ENCODE peak calls at places on chromosomes 7 and 10, in five cellular contexts. K is prostate gland, R is ovary, P is sigmoid colon, H is heart left ventricle. A is an unnamed sample.

GRCh38 chr10:70441877-70442205 is 360 bp upstream of the NODAL start:
- DNase-seq in K (no peak), P (no peak), R (no peak), H (no peak), A (no peak)

GRCh38 chr10:28426392-28427159 is 106.3 kb upstream of the WAC start:
- DNase-seq in H (no peak), K (no peak), R (no peak), P (no peak), A (no peak)

GRCh38 chr7:41053830-41054229 is 649.1 kb downstream of the INHBA start:
- DNase-seq in K (no peak), R (no peak), P (no peak), H (no peak), A (no peak)

GRCh38 chr10:128456271-128456670 is 330.0 kb upstream of the MKI67 start:
- DNase-seq in R (no peak), H (no peak), P (peak; percentile 32), K (no peak), A (no peak)

GRCh38 chr10:28302012-28302667 is 724 bp downstream of the MPP7 start:
- DNase-seq in K (peak; percentile 15), R (peak; percentile 73), P (no peak), H (no peak), A (peak; percentile 56)

GRCh38 chr7:22582860-22583640 is 83.1 kb upstream of the STEAP1B start:
- DNase-seq in H (no peak), R (no peak), K (peak; percentile 53), P (no peak), A (no peak)

GRCh38 chr7:41943098-41943577 is 240.2 kb upstream of the INHBA start:
- DNase-seq in H (peak; percentile 73), R (peak; percentile 92), K (peak; percentile 74), P (peak; percentile 93), A (peak; percentile 85)

GRCh38 chr10:17278607-17279240 is 50.7 kb downstream of the VIM start:
- DNase-seq in R (no peak), K (no peak), H (no peak), P (no peak), A (no peak)

GRCh38 chr7:3537210-3537875 is 236.3 kb downstream of the SDK1 start:
- DNase-seq in K (no peak), P (no peak), H (no peak), R (no peak), A (no peak)

GRCh38 chr7:64882341-64883112 is 20.5 kb upstream of the ZNF273 start:
- DNase-seq in K (peak; percentile 70), R (peak; percentile 70), H (peak; percentile 86), P (peak; percentile 86), A (no peak)

GRCh38 chr10:52637592-52637991 is 135.0 kb downstream of the MBL2 start:
- DNase-seq in R (no peak), P (no peak), H (no peak), K (no peak), A (no peak)

GRCh38 chr10:115432188-115432819 is 339.1 kb downstream of the ATRNL1 start:
- DNase-seq in P (no peak), H (no peak), K (no peak), R (no peak), A (no peak)

GRCh38 chr7:140342732-140343514 is 55.4 kb downstream of the SLC37A3 start:
- DNase-seq in P (peak; percentile 69), H (peak; percentile 51), K (no peak), R (no peak), A (no peak)

GRCh38 chr7:130560972-130561371 is 69.1 kb downstream of the MEST start:
- DNase-seq in R (no peak), K (no peak), P (no peak), H (no peak), A (no peak)

GRCh38 chr7:158006841-158007696 is 580.6 kb downstream of the PTPRN2 start:
- DNase-seq in P (no peak), K (no peak), R (no peak), H (no peak), A (no peak)

GRCh38 chr7:135748770-135749169 is at the start of gene FAM180A:
- DNase-seq in P (peak; percentile 91), K (peak; percentile 40), H (peak; percentile 71), R (peak; percentile 69), A (peak; percentile 77)

GRCh38 chr10:78843495-78843894 is 225.3 kb upstream of the ZMIZ1 start:
- DNase-seq in H (no peak), P (no peak), K (no peak), R (no peak), A (no peak)

GRCh38 chr7:44383566-44383965 is 58.2 kb upstream of the CAMK2B start:
- DNase-seq in K (no peak), R (no peak), P (no peak), H (peak; percentile 46), A (peak; percentile 4)

GRCh38 chr10:77680811-77681210 is 43.2 kb upstream of the KCNMA1 start:
- DNase-seq in H (no peak), K (no peak), P (no peak), R (no peak), A (no peak)

GRCh38 chr10:3077940-3078630 is 10.7 kb downstream of the PFKP start:
- DNase-seq in P (peak; percentile 50), H (no peak), K (no peak), R (no peak), A (no peak)

GRCh38 chr10:115665549-115665948 is 572.4 kb downstream of the ATRNL1 start:
- DNase-seq in K (no peak), P (no peak), R (no peak), H (no peak), A (no peak)

GRCh38 chr7:28955723-28956607 is 2.2 kb downstream of the TRIL start:
- DNase-seq in R (peak; percentile 82), H (peak; percentile 86), P (peak; percentile 89), K (peak; percentile 76), A (peak; percentile 79)

GRCh38 chr7:38600746-38601145 is 30.4 kb downstream of the AMPH start:
- DNase-seq in P (no peak), K (no peak), R (no peak), H (no peak), A (no peak)

GRCh38 chr7:50229964-50230363 is 74.6 kb upstream of the IKZF1 start:
- DNase-seq in P (no peak), H (no peak), R (no peak), K (no peak), A (no peak)

GRCh38 chr7:75718390-75719031 is 20.2 kb downstream of the HIP1 start:
- DNase-seq in K (no peak), R (no peak), H (no peak), P (peak; percentile 33), A (no peak)

GRCh38 chr10:116215651-116216050 is 57.4 kb downstream of the GFRA1 start:
- DNase-seq in H (no peak), P (no peak), R (no peak), K (no peak), A (no peak)

GRCh38 chr10:17003151-17003550 is 126.5 kb downstream of the CUBN start:
- DNase-seq in R (no peak), H (no peak), P (no peak), K (no peak), A (no peak)

GRCh38 chr10:29811751-29812427 is 177.1 kb upstream of the SVIL start:
- DNase-seq in P (peak; percentile 93), K (peak; percentile 74), H (peak; percentile 54), R (peak; percentile 37), A (peak; percentile 78)

GRCh38 chr7:38373155-38373554 is 99.7 kb upstream of the TARP start:
- DNase-seq in H (no peak), K (no peak), P (no peak), R (no peak), A (no peak)

GRCh38 chr7:1397491-1398327 is 61.6 kb downstream of the MICALL2 start:
- DNase-seq in P (no peak), H (no peak), R (no peak), K (no peak), A (no peak)

GRCh38 chr10:68576118-68576517 is 16.0 kb downstream of the TET1 start:
- DNase-seq in H (no peak), R (no peak), K (no peak), P (no peak), A (no peak)
- H3K4me1 ChIP-seq in H (no peaks in the 10 kb centered on the region), R (peaks cover 3% of the 10 kb centered on the region), K (no peaks in the 10 kb centered on the region), P (no peaks in the 10 kb centered on the region), A (no peaks in the 10 kb centered on the region)

GRCh38 chr10:102422586-102423129 is 2.0 kb downstream of the FBXL15 start:
- DNase-seq in R (peak; percentile 71), P (peak; percentile 91), H (peak; percentile 83), K (peak; percentile 71), A (peak; percentile 73)

GRCh38 chr10:102423372-102423968 is 2.8 kb downstream of the FBXL15 start:
- DNase-seq in R (no peak), K (no peak), P (no peak), H (no peak), A (no peak)

GRCh38 chr10:102420443-102420809 is 210 bp upstream of the FBXL15 start:
- DNase-seq in H (no peak), P (no peak), R (no peak), K (peak; percentile 82), A (no peak)

GRCh38 chr10:102420810-102421644 is at the start of gene FBXL15:
- DNase-seq in P (peak; percentile 99), R (peak; percentile 96), K (peak; percentile 94), H (peak; percentile 97), A (peak; percentile 95)

GRCh38 chr10:102421645-102422585 is 1.3 kb downstream of the FBXL15 start:
- DNase-seq in H (no peak), P (peak; percentile 73), K (no peak), R (peak; percentile 58), A (no peak)
- TF ChIP-seq POLR2A in H (no peak), P (no peak), K (no peak), R (no peak), A (no peak)

GRCh38 chr7:138978541-138979184 is 2.5 kb downstream of the KIAA1549 start:
- DNase-seq in H (no peak), R (no peak), P (no peak), K (no peak), A (no peak)

GRCh38 chr7:138974675-138975237 is 6.4 kb downstream of the KIAA1549 start:
- DNase-seq in H (no peak), R (no peak), K (no peak), P (no peak), A (no peak)

GRCh38 chr7:138974103-138974502 is 7.1 kb downstream of the KIAA1549 start:
- DNase-seq in K (no peak), P (no peak), H (no peak), R (no peak), A (no peak)

GRCh38 chr7:138979226-138979979 is 1.8 kb downstream of the KIAA1549 start:
- DNase-seq in H (no peak), K (no peak), R (no peak), P (no peak), A (no peak)

GRCh38 chr7:138975343-138976104 is 5.7 kb downstream of the KIAA1549 start:
- DNase-seq in K (no peak), R (no peak), H (no peak), P (no peak), A (no peak)
- H3K4me1 ChIP-seq in K (no peaks in the 10 kb centered on the region), R (peaks cover 2% of the 10 kb centered on the region), H (peaks cover 11% of the 10 kb centered on the region), P (no peaks in the 10 kb centered on the region), A (no peaks in the 10 kb centered on the region)

DNA sequence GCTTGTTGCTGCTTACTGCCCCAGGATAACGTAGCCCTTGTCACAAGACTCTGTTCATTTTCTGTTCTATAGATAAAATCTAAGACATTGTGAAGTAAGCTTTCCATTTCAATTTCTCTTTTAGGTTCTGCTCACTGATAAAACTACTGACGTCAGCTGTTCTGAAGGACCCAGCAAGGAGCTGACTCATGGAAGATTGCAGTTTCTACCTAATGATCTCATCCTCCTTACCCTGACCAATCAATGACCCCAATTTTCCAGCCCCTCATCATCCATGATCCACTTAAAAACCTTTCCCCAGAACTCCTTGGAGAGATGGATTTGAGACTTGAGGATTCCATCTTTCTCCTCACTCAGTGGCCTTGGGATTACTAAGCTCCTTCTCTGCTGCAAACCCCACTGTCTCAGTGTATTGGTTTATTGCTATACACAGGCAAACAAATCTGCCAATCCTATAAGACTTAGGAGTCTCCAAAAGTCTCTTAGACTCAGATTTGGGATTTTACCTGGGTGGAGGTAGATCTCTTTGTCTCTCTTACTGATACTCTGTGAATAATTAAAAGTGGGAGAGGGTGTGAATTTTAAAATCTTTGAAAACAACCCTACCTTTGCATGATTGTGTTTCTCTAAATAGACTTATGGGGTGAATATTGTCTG is 109.2 kb upstream of the TRIM24 start:
- DNase-seq in P (no peak), R (no peak), H (no peak), K (no peak), A (no peak)
- TF ChIP-seq POLR2A in P (no peak), R (no peak), H (no peak), K (no peak), A (no peak)

A was measured in uterus.